ENCODE peak calls at places on chromosomes 12 and 14, in four cellular contexts. H, Q, G and D are unnamed samples.

GRCh38 chr12:109716512-109717389 is 3.1 kb downstream of the FAM222A start:
- DNase-seq in H (peak; percentile 41), Q (no peak), G (no peak), D (no peak)

GRCh38 chr12:14938301-14938700 is at the start of gene ERP27:
- DNase-seq in H (no peak), Q (no peak), G (no peak), D (no peak)

GRCh38 chr14:65412189-65412846 is at the start of gene FUT8:
- DNase-seq in H (peak; percentile 94), Q (peak; percentile 98), G (peak; percentile 95), D (peak; percentile 97)

GRCh38 chr14:43285575-43285974 is 1221.5 kb downstream of the FSCB start:
- DNase-seq in H (no peak), Q (no peak), G (no peak), D (no peak)

GRCh38 chr12:9992296-9992695 is 6.6 kb downstream of the CLEC1B start:
- DNase-seq in H (no peak), Q (no peak), G (no peak), D (no peak)

GRCh38 chr12:98274430-98275130 is 240.8 kb upstream of the TMPO start:
- DNase-seq in H (no peak), Q (no peak), G (no peak), D (no peak)

GRCh38 chr14:102819176-102819628 is 42.0 kb downstream of the TRAF3 start:
- DNase-seq in H (no peak), Q (no peak), G (no peak), D (no peak)

GRCh38 chr12:29146201-29146600 is 2.9 kb upstream of the FAR2 start:
- DNase-seq in H (no peak), Q (no peak), G (no peak), D (no peak)

GRCh38 chr14:58703149-58703509 is 65.4 kb downstream of the DACT1 start:
- DNase-seq in H (no peak), Q (no peak), G (no peak), D (no peak)

GRCh38 chr12:79927772-79928474 is 7.0 kb downstream of the PPP1R12A start:
- DNase-seq in H (no peak), Q (no peak), G (peak; percentile 61), D (no peak)

GRCh38 chr14:35556548-35556947 is 22.6 kb downstream of the INSM2 start:
- DNase-seq in H (no peak), Q (no peak), G (no peak), D (no peak)

GRCh38 chr12:5022465-5023061 is 21.1 kb upstream of the KCNA5 start:
- DNase-seq in H (no peak), Q (peak; percentile 50), G (peak; percentile 32), D (peak; percentile 25)

GRCh38 chr12:82479511-82479910 is 121.2 kb downstream of the METTL25 start:
- DNase-seq in H (no peak), Q (peak; percentile 44), G (peak; percentile 67), D (peak; percentile 63)

GRCh38 chr12:108248011-108248410 is 91.1 kb downstream of the CMKLR1 start:
- DNase-seq in H (no peak), Q (no peak), G (no peak), D (no peak)

GRCh38 chr14:68884031-68885030 is 91.5 kb upstream of the ZFP36L1 start:
- DNase-seq in H (peak; percentile 41), Q (peak; percentile 97), G (peak; percentile 95), D (peak; percentile 92)

GRCh38 chr12:69765515-69765914 is 26.9 kb downstream of the RAB3IP start:
- DNase-seq in H (no peak), Q (no peak), G (no peak), D (no peak)

GRCh38 chr12:49358548-49359141 is 8.6 kb upstream of the SPATS2 start:
- DNase-seq in H (peak; percentile 54), Q (peak; percentile 63), G (peak; percentile 42), D (peak; percentile 73)

GRCh38 chr14:67680121-67680602 is 5.7 kb upstream of the VTI1B start:
- DNase-seq in H (no peak), Q (peak; percentile 79), G (peak; percentile 88), D (peak; percentile 72)

GRCh38 chr12:87231818-87232217 is 797.4 kb downstream of the C12orf50 start:
- DNase-seq in H (no peak), Q (no peak), G (peak; percentile 13), D (no peak)

GRCh38 chr12:120115066-120115465 is 1.5 kb downstream of the RAB35 start:
- DNase-seq in H (no peak), Q (no peak), G (peak; percentile 51), D (peak; percentile 35)
- H3K4me3 ChIP-seq in H (peak overlapping the region; percentile 87), Q (peak overlapping the region; percentile 81), G (peak overlapping the region; percentile 98), D (peak overlapping the region; percentile 88)

DNA sequence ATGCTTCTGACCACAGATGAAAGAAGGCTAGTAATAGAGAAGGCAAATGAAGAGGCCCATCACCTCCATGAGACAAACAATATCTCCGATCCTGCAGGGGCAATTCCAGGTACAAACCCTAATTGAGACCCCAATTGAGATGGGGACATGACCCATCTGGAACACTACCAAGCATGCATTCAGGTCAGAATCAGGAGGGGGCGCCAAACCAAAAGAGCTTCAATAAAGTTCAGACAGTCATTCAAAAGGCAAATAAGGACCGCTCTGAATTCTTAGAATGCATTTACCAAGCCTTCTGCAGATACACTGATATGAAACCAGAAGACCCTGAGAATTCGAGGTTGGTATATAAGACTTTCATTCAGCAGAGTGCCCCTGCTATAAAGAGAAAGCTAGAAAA is 10.2 kb upstream of the EDDM3B start:
- DNase-seq in H (no peak), Q (no peak), G (no peak), D (no peak)
- TF ChIP-seq CTCF in H (no peak), Q (peak; percentile 42), G (no peak), D (no peak)

DNA sequence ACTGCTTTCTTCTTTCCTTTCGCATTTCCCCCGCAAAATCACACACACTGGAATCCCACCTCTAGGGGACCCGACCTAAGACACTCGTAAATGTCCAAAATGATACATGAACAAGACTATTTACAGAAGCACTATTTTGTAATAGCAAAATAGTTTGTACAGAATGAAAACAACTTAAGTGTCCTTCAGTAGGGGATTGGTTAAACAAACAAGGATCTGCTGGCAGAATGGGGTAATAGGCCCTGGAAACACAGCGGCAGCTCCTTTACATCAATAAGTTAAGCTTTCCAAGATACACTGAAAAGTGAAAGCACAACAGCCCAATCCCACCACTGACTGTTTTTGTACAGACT is 48.8 kb downstream of the LTBP2 start:
- DNase-seq in H (no peak), Q (peak; percentile 60), G (no peak), D (peak; percentile 85)
- H3K4me3 ChIP-seq in H (peak overlapping the region; percentile 3), Q (peak overlapping the region; percentile 35), G (peak overlapping the region; percentile 39), D (no peak overlapping the region)

GRCh38 chr12:85920324-85920947 is 46.3 kb downstream of the NTS start:
- DNase-seq in H (no peak), Q (peak; percentile 78), G (peak; percentile 2), D (peak; percentile 51)
- TF ChIP-seq CTCF in H (peak; percentile 67), Q (peak; percentile 75), G (no peak), D (peak; percentile 46)